ENCODE peak calls at places on chromosomes 11 and 22, in seven cellular contexts. One of them, this sample, is unnamed.

GRCh38 chr11:17865765-17866428 is 131.3 kb downstream of the KCNC1 start:
- DNase-seq in fibroblast of the aortic adventitia: peak
- DNase-seq in A673: no peak
- DNase-seq in AG09309: no peak
- DNase-seq in ascending aorta: no peak
- DNase-seq in colonic mucosa: no peak
- DNase-seq in BJ: no peak
- DNase-seq in this sample: peak

GRCh38 chr22:33757041-33757440 is 163.2 kb downstream of the LARGE1 start:
- DNase-seq in fibroblast of the aortic adventitia: no peak
- DNase-seq in A673: no peak
- DNase-seq in AG09309: no peak
- DNase-seq in ascending aorta: no peak
- DNase-seq in colonic mucosa: no peak
- DNase-seq in BJ: no peak
- DNase-seq in this sample: no peak

GRCh38 chr11:36164522-36165250 is 124.5 kb downstream of the COMMD9 start:
- DNase-seq in fibroblast of the aortic adventitia: no peak
- DNase-seq in A673: peak
- DNase-seq in AG09309: no peak
- DNase-seq in ascending aorta: no peak
- DNase-seq in colonic mucosa: no peak
- DNase-seq in BJ: no peak
- DNase-seq in this sample: peak

GRCh38 chr11:10355257-10355661 is 50.4 kb downstream of the ADM start:
- DNase-seq in fibroblast of the aortic adventitia: peak
- DNase-seq in A673: no peak
- DNase-seq in AG09309: peak
- DNase-seq in ascending aorta: no peak
- DNase-seq in colonic mucosa: no peak
- DNase-seq in BJ: peak
- DNase-seq in this sample: peak

GRCh38 chr22:17874231-17874630 is 100.0 kb upstream of the BID start:
- DNase-seq in fibroblast of the aortic adventitia: no peak
- DNase-seq in A673: no peak
- DNase-seq in AG09309: no peak
- DNase-seq in ascending aorta: no peak
- DNase-seq in colonic mucosa: no peak
- DNase-seq in BJ: no peak
- DNase-seq in this sample: no peak

GRCh38 chr11:46489668-46490560 is 98.3 kb upstream of the CHRM4 start:
- DNase-seq in fibroblast of the aortic adventitia: peak
- DNase-seq in A673: peak
- DNase-seq in AG09309: peak
- DNase-seq in ascending aorta: no peak
- DNase-seq in colonic mucosa: peak
- DNase-seq in BJ: no peak
- DNase-seq in this sample: peak

GRCh38 chr22:31637938-31638618 is 23.9 kb downstream of the PISD start:
- DNase-seq in fibroblast of the aortic adventitia: no peak
- DNase-seq in A673: no peak
- DNase-seq in AG09309: no peak
- DNase-seq in ascending aorta: no peak
- DNase-seq in colonic mucosa: no peak
- DNase-seq in BJ: no peak
- DNase-seq in this sample: peak

GRCh38 chr11:101401245-101401644 is 182.6 kb downstream of the TRPC6 start:
- DNase-seq in fibroblast of the aortic adventitia: no peak
- DNase-seq in A673: no peak
- DNase-seq in AG09309: peak
- DNase-seq in ascending aorta: no peak
- DNase-seq in colonic mucosa: no peak
- DNase-seq in BJ: peak
- DNase-seq in this sample: no peak

GRCh38 chr11:118180300-118180703 is 3.9 kb upstream of the SCN2B start:
- DNase-seq in fibroblast of the aortic adventitia: peak
- DNase-seq in A673: peak
- DNase-seq in AG09309: no peak
- DNase-seq in ascending aorta: no peak
- DNase-seq in colonic mucosa: no peak
- DNase-seq in BJ: no peak
- DNase-seq in this sample: peak

GRCh38 chr22:38504731-38505594 is 1.1 kb downstream of the DDX17 start:
- DNase-seq in fibroblast of the aortic adventitia: no peak
- DNase-seq in A673: peak
- DNase-seq in AG09309: no peak
- DNase-seq in ascending aorta: peak
- DNase-seq in colonic mucosa: peak
- DNase-seq in BJ: no peak
- DNase-seq in this sample: peak

GRCh38 chr11:111460752-111461305 is 51.4 kb downstream of the BTG4 start:
- DNase-seq in fibroblast of the aortic adventitia: peak
- DNase-seq in A673: no peak
- DNase-seq in AG09309: no peak
- DNase-seq in ascending aorta: no peak
- DNase-seq in colonic mucosa: no peak
- DNase-seq in BJ: no peak
- DNase-seq in this sample: no peak

GRCh38 chr22:25966448-25966913 is 202.8 kb upstream of the SEZ6L start:
- DNase-seq in fibroblast of the aortic adventitia: no peak
- DNase-seq in A673: peak
- DNase-seq in AG09309: no peak
- DNase-seq in ascending aorta: no peak
- DNase-seq in colonic mucosa: no peak
- DNase-seq in BJ: no peak
- DNase-seq in this sample: no peak

GRCh38 chr11:22192642-22193347 is at the start of gene ANO5:
- DNase-seq in fibroblast of the aortic adventitia: no peak
- DNase-seq in A673: peak
- DNase-seq in AG09309: no peak
- DNase-seq in ascending aorta: peak
- DNase-seq in colonic mucosa: peak
- DNase-seq in BJ: no peak
- DNase-seq in this sample: peak

GRCh38 chr11:607020-607780 is 8.6 kb downstream of the IRF7 start:
- DNase-seq in fibroblast of the aortic adventitia: no peak
- DNase-seq in A673: no peak
- DNase-seq in AG09309: no peak
- DNase-seq in ascending aorta: no peak
- DNase-seq in colonic mucosa: no peak
- DNase-seq in BJ: no peak
- DNase-seq in this sample: no peak

GRCh38 chr22:26648011-26648497 is 9.3 kb upstream of the MIAT start:
- DNase-seq in fibroblast of the aortic adventitia: no peak
- DNase-seq in A673: no peak
- DNase-seq in AG09309: no peak
- DNase-seq in ascending aorta: no peak
- DNase-seq in colonic mucosa: no peak
- DNase-seq in BJ: no peak
- DNase-seq in this sample: no peak

DNA sequence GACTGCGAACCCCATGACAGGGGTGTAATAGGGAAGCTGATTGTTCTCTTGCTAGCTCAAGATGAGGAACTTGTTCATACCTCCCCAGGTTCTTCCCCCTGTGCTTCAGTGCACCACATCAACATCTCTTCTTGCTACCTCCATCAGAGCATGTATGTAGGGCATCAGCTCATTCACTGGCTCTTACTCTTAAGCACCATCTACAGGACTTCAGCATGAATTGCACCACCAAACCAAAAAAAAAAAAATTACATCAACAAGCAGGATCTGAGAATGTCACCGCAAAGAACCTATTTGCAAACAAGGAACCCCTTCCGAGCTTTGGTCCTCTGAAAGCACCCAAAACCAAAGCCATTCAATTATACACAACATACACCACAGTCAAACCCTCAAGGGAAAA is 2226.5 kb upstream of the RAG2 start:
- DNase-seq in fibroblast of the aortic adventitia: no peak
- DNase-seq in A673: peak
- DNase-seq in AG09309: no peak
- DNase-seq in ascending aorta: no peak
- DNase-seq in colonic mucosa: no peak
- DNase-seq in BJ: no peak
- DNase-seq in this sample: peak
- TF ChIP-seq CTCF in fibroblast of the aortic adventitia: no peak
- TF ChIP-seq CTCF in A673: peak
- TF ChIP-seq CTCF in AG09309: no peak
- TF ChIP-seq CTCF in ascending aorta: no peak
- TF ChIP-seq CTCF in colonic mucosa: no peak
- TF ChIP-seq CTCF in BJ: peak
- TF ChIP-seq CTCF in this sample: peak

DNA sequence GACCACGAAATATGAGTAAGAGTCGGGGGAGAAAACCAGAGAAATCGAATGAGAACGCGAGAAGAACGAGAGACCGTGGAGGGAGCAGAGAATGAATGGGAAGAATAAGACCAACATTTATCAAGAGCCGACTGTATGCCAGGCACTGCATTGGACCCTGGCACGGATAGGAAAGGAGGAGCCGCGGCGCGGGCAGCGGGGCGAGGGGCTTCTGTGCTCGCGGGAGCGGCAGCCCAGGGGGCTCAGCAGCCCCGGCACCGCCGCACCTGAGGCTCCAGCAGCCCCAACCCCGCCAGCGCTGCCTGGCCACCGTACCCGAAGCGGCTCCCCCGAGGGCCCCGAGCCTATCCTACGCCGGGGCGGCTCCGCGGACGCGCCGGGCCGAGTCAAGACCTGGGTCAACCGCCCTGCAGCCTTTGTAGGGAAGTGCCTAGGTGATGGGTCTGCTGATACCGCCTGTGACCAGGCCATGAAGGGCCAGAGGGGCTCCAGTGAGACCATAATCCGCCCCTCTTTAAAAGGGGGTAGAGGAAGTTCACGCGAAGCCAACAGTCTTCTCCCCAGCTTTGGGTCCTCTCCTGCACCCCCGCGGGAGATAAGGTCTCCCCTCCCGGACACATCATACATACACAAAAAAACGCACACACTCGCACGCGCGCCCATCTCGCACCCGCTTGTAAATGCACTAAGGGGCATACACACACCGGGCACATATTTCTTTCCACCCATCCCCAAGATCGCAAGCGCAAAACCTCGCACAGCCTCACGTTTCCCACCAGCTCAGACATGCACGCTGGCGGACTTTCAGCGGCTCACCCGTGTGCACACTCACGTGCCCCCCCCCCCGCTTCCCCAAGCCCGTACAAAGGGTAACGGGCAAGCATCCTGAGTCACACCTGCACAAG is 964 bp upstream of the RTN4RL2 start:
- DNase-seq in fibroblast of the aortic adventitia: no peak
- DNase-seq in A673: no peak
- DNase-seq in AG09309: no peak
- DNase-seq in ascending aorta: no peak
- DNase-seq in colonic mucosa: no peak
- DNase-seq in BJ: no peak
- DNase-seq in this sample: peak
- H3K4me3 ChIP-seq in fibroblast of the aortic adventitia: peak
- H3K4me3 ChIP-seq in A673: peak
- H3K4me3 ChIP-seq in AG09309: peak
- H3K4me3 ChIP-seq in ascending aorta: peak
- H3K4me3 ChIP-seq in colonic mucosa: peak
- H3K4me3 ChIP-seq in BJ: peak
- H3K4me3 ChIP-seq in this sample: peak

DNA sequence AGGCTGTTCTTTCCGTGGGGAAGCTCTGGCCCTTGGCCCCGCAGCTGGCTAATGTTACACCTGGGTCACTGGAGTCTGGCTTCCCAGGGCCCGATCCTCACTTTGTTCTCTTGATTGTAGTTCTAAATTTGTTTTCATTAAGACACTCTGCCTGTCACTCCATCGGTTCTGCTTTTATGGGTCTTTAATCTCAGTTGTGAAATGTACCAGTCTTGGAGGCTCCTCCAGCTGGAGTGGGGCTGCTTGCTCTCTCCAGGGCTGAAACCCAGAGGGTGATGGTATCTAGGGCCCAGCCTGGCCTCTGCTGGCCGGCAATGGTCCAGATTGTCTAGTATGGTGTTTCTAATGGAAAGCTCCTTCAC is 352.9 kb downstream of the TENM4 start:
- DNase-seq in fibroblast of the aortic adventitia: peak
- DNase-seq in A673: no peak
- DNase-seq in AG09309: no peak
- DNase-seq in ascending aorta: no peak
- DNase-seq in colonic mucosa: no peak
- DNase-seq in BJ: no peak
- DNase-seq in this sample: no peak
- TF ChIP-seq CTCF in fibroblast of the aortic adventitia: peak
- TF ChIP-seq CTCF in A673: no peak
- TF ChIP-seq CTCF in AG09309: peak
- TF ChIP-seq CTCF in ascending aorta: no peak
- TF ChIP-seq CTCF in colonic mucosa: no peak
- TF ChIP-seq CTCF in BJ: no peak
- TF ChIP-seq CTCF in this sample: no peak

GRCh38 chr11:65491163-65491465 is 7.7 kb upstream of the MALAT1 start:
- DNase-seq in fibroblast of the aortic adventitia: no peak
- DNase-seq in A673: peak
- DNase-seq in AG09309: no peak
- DNase-seq in ascending aorta: no peak
- DNase-seq in colonic mucosa: no peak
- DNase-seq in BJ: no peak
- DNase-seq in this sample: no peak

GRCh38 chr11:65487467-65488272 is 11.2 kb upstream of the MALAT1 start:
- DNase-seq in fibroblast of the aortic adventitia: peak
- DNase-seq in A673: peak
- DNase-seq in AG09309: peak
- DNase-seq in ascending aorta: peak
- DNase-seq in colonic mucosa: peak
- DNase-seq in BJ: peak
- DNase-seq in this sample: peak

GRCh38 chr11:65488273-65489058 is 10.4 kb upstream of the MALAT1 start:
- DNase-seq in fibroblast of the aortic adventitia: peak
- DNase-seq in A673: peak
- DNase-seq in AG09309: no peak
- DNase-seq in ascending aorta: peak
- DNase-seq in colonic mucosa: peak
- DNase-seq in BJ: no peak
- DNase-seq in this sample: peak

GRCh38 chr11:65489706-65490310 is 9.0 kb upstream of the MALAT1 start:
- DNase-seq in fibroblast of the aortic adventitia: peak
- DNase-seq in A673: peak
- DNase-seq in AG09309: no peak
- DNase-seq in ascending aorta: peak
- DNase-seq in colonic mucosa: no peak
- DNase-seq in BJ: no peak
- DNase-seq in this sample: no peak

DNA sequence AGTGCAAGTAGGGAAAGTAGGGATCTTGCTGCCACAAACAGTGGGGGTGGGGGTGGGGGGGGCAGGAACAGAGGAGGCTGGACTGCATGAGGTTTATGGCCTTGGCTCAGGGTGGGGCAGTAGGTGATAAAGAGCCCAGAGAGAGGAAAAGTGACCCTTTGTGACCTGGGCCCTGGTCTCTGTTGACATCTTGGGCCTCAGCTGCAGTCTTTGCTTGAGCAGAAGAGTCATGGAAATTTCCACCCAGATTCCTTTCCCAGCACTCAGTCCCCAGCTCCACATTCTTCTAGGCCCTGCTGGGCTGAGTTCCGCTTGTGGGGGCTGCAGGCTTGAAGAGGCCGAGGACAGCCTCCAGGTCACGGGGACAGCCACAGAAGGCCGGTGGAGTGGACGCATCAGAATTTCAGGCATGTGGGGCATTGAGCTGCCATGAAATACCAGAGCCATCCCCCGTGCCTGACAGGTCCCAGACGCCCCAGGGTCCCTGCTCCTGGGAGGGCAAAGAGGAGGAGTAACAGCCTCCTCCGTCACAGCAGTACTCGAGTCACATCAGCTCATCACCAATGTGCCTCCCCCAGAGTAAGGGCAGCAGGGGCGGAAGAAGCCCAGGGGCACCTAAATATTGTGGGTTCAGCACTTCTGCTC is 9.7 kb upstream of the MALAT1 start:
- DNase-seq in fibroblast of the aortic adventitia: peak
- DNase-seq in A673: no peak
- DNase-seq in AG09309: no peak
- DNase-seq in ascending aorta: peak
- DNase-seq in colonic mucosa: no peak
- DNase-seq in BJ: peak
- DNase-seq in this sample: no peak
- H3K4me3 ChIP-seq in fibroblast of the aortic adventitia: no peak
- H3K4me3 ChIP-seq in A673: no peak
- H3K4me3 ChIP-seq in AG09309: no peak
- H3K4me3 ChIP-seq in ascending aorta: peak
- H3K4me3 ChIP-seq in colonic mucosa: no peak
- H3K4me3 ChIP-seq in BJ: no peak
- H3K4me3 ChIP-seq in this sample: no peak

This sample was measured in epithelial cell of esophagus.